ENCODE peak calls at places on chromosomes 12 and 14, in seven cellular contexts. One of them, this sample, is unnamed.
A peak's percentile ranks its signal among the peaks of the same experiment; 100 is the strongest.

GRCh38 chr12:116694653-116695463 is 43.0 kb downstream of the SPRING1 start:
- DNase-seq in H1: no peak
- DNase-seq in mesendoderm: no peak
- DNase-seq in trophoblast cell: no peak
- DNase-seq in H9: no peak
- DNase-seq in IMR-90: no peak
- DNase-seq in mesenchymal stem cell: no peak
- DNase-seq in this sample: no peak

GRCh38 chr12:13661005-13661887 is 320.2 kb downstream of the GRIN2B start:
- DNase-seq in H9: peak; percentile 71
- DNase-seq in trophoblast cell: peak; percentile 15
- DNase-seq in mesenchymal stem cell: peak; percentile 2
- DNase-seq in IMR-90: peak; percentile 47
- DNase-seq in mesendoderm: peak; percentile 74
- DNase-seq in H1: peak; percentile 15
- DNase-seq in this sample: peak; percentile 51

GRCh38 chr12:108985750-108986149 is 35.1 kb downstream of the SVOP start:
- DNase-seq in IMR-90: no peak
- DNase-seq in trophoblast cell: no peak
- DNase-seq in H1: no peak
- DNase-seq in H9: no peak
- DNase-seq in mesenchymal stem cell: no peak
- DNase-seq in mesendoderm: no peak
- DNase-seq in this sample: no peak

GRCh38 chr12:118330421-118331018 is 42.2 kb downstream of the TAOK3 start:
- DNase-seq in mesendoderm: no peak
- DNase-seq in H1: no peak
- DNase-seq in trophoblast cell: peak; percentile 55
- DNase-seq in IMR-90: peak; percentile 89
- DNase-seq in H9: no peak
- DNase-seq in mesenchymal stem cell: peak; percentile 91
- DNase-seq in this sample: no peak

GRCh38 chr12:115680967-115681366 is 596.5 kb downstream of the MED13L start:
- DNase-seq in mesendoderm: no peak
- DNase-seq in mesenchymal stem cell: no peak
- DNase-seq in H1: no peak
- DNase-seq in IMR-90: no peak
- DNase-seq in trophoblast cell: no peak
- DNase-seq in H9: no peak
- DNase-seq in this sample: no peak

GRCh38 chr12:2805146-2805525 is 7.3 kb upstream of the ITFG2 start:
- DNase-seq in mesendoderm: no peak
- DNase-seq in IMR-90: peak; percentile 67
- DNase-seq in H1: no peak
- DNase-seq in trophoblast cell: no peak
- DNase-seq in mesenchymal stem cell: peak; percentile 72
- DNase-seq in H9: no peak
- DNase-seq in this sample: no peak

GRCh38 chr12:47591387-47591786 is 114.4 kb downstream of the RPAP3 start:
- DNase-seq in mesenchymal stem cell: no peak
- DNase-seq in H1: no peak
- DNase-seq in H9: no peak
- DNase-seq in IMR-90: no peak
- DNase-seq in mesendoderm: no peak
- DNase-seq in trophoblast cell: no peak
- DNase-seq in this sample: no peak

GRCh38 chr14:49950275-49951250 is 57.7 kb downstream of the ARF6 start:
- DNase-seq in IMR-90: no peak
- DNase-seq in trophoblast cell: no peak
- DNase-seq in mesendoderm: no peak
- DNase-seq in H1: no peak
- DNase-seq in mesenchymal stem cell: no peak
- DNase-seq in H9: no peak
- DNase-seq in this sample: no peak

GRCh38 chr12:176321-177181 is 37.4 kb downstream of the SLC6A12 start:
- DNase-seq in H1: no peak
- DNase-seq in IMR-90: peak; percentile 61
- DNase-seq in H9: no peak
- DNase-seq in trophoblast cell: no peak
- DNase-seq in mesenchymal stem cell: peak; percentile 63
- DNase-seq in mesendoderm: peak; percentile 29
- DNase-seq in this sample: no peak

GRCh38 chr12:12796171-12796570 is 10.7 kb downstream of the APOLD1 start:
- DNase-seq in H9: no peak
- DNase-seq in mesendoderm: no peak
- DNase-seq in H1: no peak
- DNase-seq in mesenchymal stem cell: no peak
- DNase-seq in trophoblast cell: no peak
- DNase-seq in IMR-90: no peak
- DNase-seq in this sample: no peak

GRCh38 chr12:31033681-31034080 is 40.0 kb upstream of the DDX11 start:
- DNase-seq in IMR-90: no peak
- DNase-seq in trophoblast cell: no peak
- DNase-seq in H1: no peak
- DNase-seq in mesenchymal stem cell: no peak
- DNase-seq in mesendoderm: no peak
- DNase-seq in H9: no peak
- DNase-seq in this sample: no peak

GRCh38 chr14:105299654-105300541 is 903 bp downstream of the BRF1 start:
- DNase-seq in IMR-90: no peak
- DNase-seq in mesendoderm: no peak
- DNase-seq in trophoblast cell: no peak
- DNase-seq in H1: no peak
- DNase-seq in mesenchymal stem cell: peak; percentile 63
- DNase-seq in H9: peak; percentile 26
- DNase-seq in this sample: peak; percentile 30

GRCh38 chr14:23827100-23827892 is 126.3 kb upstream of the DHRS4 start:
- DNase-seq in H1: no peak
- DNase-seq in mesendoderm: no peak
- DNase-seq in trophoblast cell: no peak
- DNase-seq in IMR-90: no peak
- DNase-seq in H9: no peak
- DNase-seq in mesenchymal stem cell: no peak
- DNase-seq in this sample: no peak

GRCh38 chr12:81450920-81451739 is 308.0 kb downstream of the PPFIA2 start:
- DNase-seq in H9: peak; percentile 77
- DNase-seq in trophoblast cell: peak; percentile 14
- DNase-seq in H1: peak; percentile 25
- DNase-seq in mesendoderm: peak; percentile 93
- DNase-seq in mesenchymal stem cell: peak; percentile 72
- DNase-seq in IMR-90: peak; percentile 54
- DNase-seq in this sample: peak; percentile 61

GRCh38 chr12:109291531-109292341 is 17.3 kb downstream of the FOXN4 start:
- DNase-seq in trophoblast cell: no peak
- DNase-seq in IMR-90: no peak
- DNase-seq in H1: peak; percentile 56
- DNase-seq in H9: peak; percentile 97
- DNase-seq in mesenchymal stem cell: peak; percentile 8
- DNase-seq in mesendoderm: peak; percentile 96
- DNase-seq in this sample: peak; percentile 93

GRCh38 chr12:76952995-76953394 is 74.2 kb upstream of the CSRP2 start:
- DNase-seq in H1: no peak
- DNase-seq in H9: peak; percentile 51
- DNase-seq in mesendoderm: peak; percentile 69
- DNase-seq in trophoblast cell: peak; percentile 86
- DNase-seq in mesenchymal stem cell: no peak
- DNase-seq in IMR-90: no peak
- DNase-seq in this sample: no peak

GRCh38 chr12:19927661-19928060 is 440.7 kb upstream of the PDE3A start:
- DNase-seq in IMR-90: no peak
- DNase-seq in trophoblast cell: no peak
- DNase-seq in mesenchymal stem cell: no peak
- DNase-seq in H9: no peak
- DNase-seq in mesendoderm: no peak
- DNase-seq in H1: no peak
- DNase-seq in this sample: no peak

GRCh38 chr14:101502761-101503392 is 58.4 kb upstream of the DIO3 start:
- DNase-seq in H1: no peak
- DNase-seq in mesenchymal stem cell: no peak
- DNase-seq in IMR-90: no peak
- DNase-seq in mesendoderm: no peak
- DNase-seq in trophoblast cell: no peak
- DNase-seq in H9: peak; percentile 5
- DNase-seq in this sample: no peak

GRCh38 chr12:131683266-131684014 is 27.4 kb upstream of the SFSWAP start:
- DNase-seq in mesenchymal stem cell: no peak
- DNase-seq in H9: peak; percentile 33
- DNase-seq in trophoblast cell: no peak
- DNase-seq in IMR-90: no peak
- DNase-seq in mesendoderm: no peak
- DNase-seq in H1: no peak
- DNase-seq in this sample: no peak

GRCh38 chr12:74105434-74105833 is 432.2 kb upstream of the ATXN7L3B start:
- DNase-seq in trophoblast cell: no peak
- DNase-seq in H1: no peak
- DNase-seq in H9: no peak
- DNase-seq in mesenchymal stem cell: peak; percentile 19
- DNase-seq in mesendoderm: no peak
- DNase-seq in IMR-90: no peak
- DNase-seq in this sample: no peak

GRCh38 chr14:57918791-57919190 is 52.9 kb upstream of the SLC35F4 start:
- DNase-seq in mesenchymal stem cell: no peak
- DNase-seq in H1: no peak
- DNase-seq in H9: no peak
- DNase-seq in mesendoderm: no peak
- DNase-seq in trophoblast cell: no peak
- DNase-seq in IMR-90: no peak
- DNase-seq in this sample: no peak

DNA sequence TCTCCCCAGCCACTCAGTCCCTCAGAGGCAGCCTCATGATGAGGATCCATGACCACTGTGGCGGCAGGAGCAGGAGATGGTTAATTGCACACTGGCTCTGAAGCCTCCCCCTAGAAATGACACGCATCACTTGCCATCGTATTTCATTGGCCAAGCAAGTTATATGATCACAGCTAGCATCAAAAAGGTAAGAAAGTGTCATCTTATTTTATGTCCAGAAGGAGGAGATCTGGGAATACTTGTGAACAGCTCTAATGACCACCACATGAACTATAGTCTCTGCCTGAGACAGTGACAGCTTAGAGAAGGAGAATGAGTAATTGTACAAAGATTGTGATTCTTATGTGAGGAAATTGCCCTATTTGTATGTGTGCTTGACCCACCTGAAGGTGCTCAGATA is 363.4 kb downstream of the NUAK1 start:
- DNase-seq in IMR-90: peak; percentile 23
- DNase-seq in H1: no peak
- DNase-seq in mesendoderm: no peak
- DNase-seq in mesenchymal stem cell: peak; percentile 55
- DNase-seq in trophoblast cell: no peak
- DNase-seq in H9: no peak
- DNase-seq in this sample: no peak
- H2BK5ac ChIP-seq in IMR-90: no peak overlapping the region
- H2BK5ac ChIP-seq in H1: no peak overlapping the region
- H2BK5ac ChIP-seq in mesendoderm: no peak overlapping the region
- H2BK5ac ChIP-seq in mesenchymal stem cell: no peak overlapping the region
- H2BK5ac ChIP-seq in trophoblast cell: no peak overlapping the region
- H2BK5ac ChIP-seq in H9: no peak overlapping the region
- H2BK5ac ChIP-seq in this sample: no peak overlapping the region

DNA sequence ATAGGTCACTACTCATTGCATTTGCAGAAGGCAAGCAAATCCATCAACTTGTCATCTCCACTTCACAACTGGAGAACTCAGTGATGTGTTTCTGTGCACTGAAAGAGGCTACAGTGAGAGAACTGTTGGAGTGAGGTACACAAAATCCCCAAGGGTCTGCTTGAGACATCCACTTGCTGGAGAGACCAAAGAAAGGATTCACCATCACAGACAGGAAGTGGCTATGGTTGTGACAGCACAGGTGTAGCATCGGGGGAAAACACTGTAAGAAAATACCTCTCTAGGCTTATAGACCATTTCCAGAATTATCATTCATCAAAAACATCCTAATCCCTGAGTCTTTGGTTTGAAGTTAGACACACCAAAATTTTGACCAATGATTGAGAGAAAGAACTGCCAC is 201.3 kb upstream of the OR4E1 start:
- DNase-seq in H1: no peak
- DNase-seq in mesenchymal stem cell: no peak
- DNase-seq in H9: no peak
- DNase-seq in IMR-90: no peak
- DNase-seq in mesendoderm: no peak
- DNase-seq in trophoblast cell: no peak
- DNase-seq in this sample: no peak
- H2BK5ac ChIP-seq in H1: no peak overlapping the region
- H2BK5ac ChIP-seq in mesenchymal stem cell: no peak overlapping the region
- H2BK5ac ChIP-seq in H9: no peak overlapping the region
- H2BK5ac ChIP-seq in IMR-90: no peak overlapping the region
- H2BK5ac ChIP-seq in mesendoderm: no peak overlapping the region
- H2BK5ac ChIP-seq in trophoblast cell: no peak overlapping the region
- H2BK5ac ChIP-seq in this sample: no peak overlapping the region

GRCh38 chr14:96066976-96067375 is 27.8 kb downstream of the C14orf132 start:
- DNase-seq in IMR-90: no peak
- DNase-seq in trophoblast cell: no peak
- DNase-seq in mesendoderm: no peak
- DNase-seq in H1: no peak
- DNase-seq in mesenchymal stem cell: no peak
- DNase-seq in H9: peak; percentile 22
- DNase-seq in this sample: no peak
- H2BK5ac ChIP-seq in IMR-90: no peak overlapping the region
- H2BK5ac ChIP-seq in trophoblast cell: no peak overlapping the region
- H2BK5ac ChIP-seq in mesendoderm: no peak overlapping the region
- H2BK5ac ChIP-seq in H1: no peak overlapping the region
- H2BK5ac ChIP-seq in mesenchymal stem cell: no peak overlapping the region
- H2BK5ac ChIP-seq in H9: no peak overlapping the region
- H2BK5ac ChIP-seq in this sample: no peak overlapping the region

GRCh38 chr12:39368096-39368495 is 74.8 kb downstream of the KIF21A start:
- DNase-seq in H9: no peak
- DNase-seq in trophoblast cell: no peak
- DNase-seq in H1: no peak
- DNase-seq in mesenchymal stem cell: peak; percentile 7
- DNase-seq in IMR-90: no peak
- DNase-seq in mesendoderm: no peak
- DNase-seq in this sample: no peak

GRCh38 chr12:39369756-39370155 is 73.2 kb downstream of the KIF21A start:
- DNase-seq in mesendoderm: no peak
- DNase-seq in H9: no peak
- DNase-seq in IMR-90: no peak
- DNase-seq in trophoblast cell: no peak
- DNase-seq in H1: no peak
- DNase-seq in mesenchymal stem cell: no peak
- DNase-seq in this sample: no peak

GRCh38 chr12:39368891-39369290 is 74.0 kb downstream of the KIF21A start:
- DNase-seq in H9: no peak
- DNase-seq in mesenchymal stem cell: no peak
- DNase-seq in mesendoderm: no peak
- DNase-seq in trophoblast cell: peak; percentile 25
- DNase-seq in H1: no peak
- DNase-seq in IMR-90: no peak
- DNase-seq in this sample: no peak

GRCh38 chr12:39365364-39366001 is 77.4 kb downstream of the KIF21A start:
- DNase-seq in H9: no peak
- DNase-seq in H1: no peak
- DNase-seq in IMR-90: no peak
- DNase-seq in mesendoderm: no peak
- DNase-seq in trophoblast cell: no peak
- DNase-seq in mesenchymal stem cell: no peak
- DNase-seq in this sample: no peak

DNA sequence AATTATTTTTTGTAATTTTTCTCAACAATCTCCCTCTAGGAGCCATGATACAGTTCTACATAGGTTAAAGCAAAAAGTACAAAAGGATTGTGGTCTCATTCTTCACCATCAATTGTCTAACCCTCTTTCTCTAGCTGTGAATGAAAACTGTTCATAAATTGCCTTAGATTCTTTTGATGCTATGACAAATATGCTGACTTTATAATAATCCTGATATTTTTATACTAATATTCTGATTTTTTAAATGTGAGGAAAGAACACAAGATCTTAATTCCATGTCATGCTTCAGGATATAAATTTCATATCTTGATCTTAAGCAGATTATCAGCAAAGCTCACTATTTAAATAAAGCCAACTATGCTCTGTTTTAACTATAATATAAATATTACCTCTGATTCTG is 75.4 kb downstream of the KIF21A start:
- DNase-seq in trophoblast cell: no peak
- DNase-seq in IMR-90: no peak
- DNase-seq in H9: no peak
- DNase-seq in H1: no peak
- DNase-seq in mesenchymal stem cell: no peak
- DNase-seq in mesendoderm: no peak
- DNase-seq in this sample: no peak
- H2BK5ac ChIP-seq in trophoblast cell: no peak overlapping the region
- H2BK5ac ChIP-seq in IMR-90: no peak overlapping the region
- H2BK5ac ChIP-seq in H9: no peak overlapping the region
- H2BK5ac ChIP-seq in H1: no peak overlapping the region
- H2BK5ac ChIP-seq in mesenchymal stem cell: no peak overlapping the region
- H2BK5ac ChIP-seq in mesendoderm: no peak overlapping the region
- H2BK5ac ChIP-seq in this sample: no peak overlapping the region